ENCODE peak calls at places on chromosomes 4 and X, in ten cellular contexts. One of them, this sample, is unnamed.
A peak's percentile ranks its signal among the peaks of the same experiment; 100 is the strongest.

GRCh38 chr4:81565137-81565870 is 93.6 kb upstream of the RASGEF1B start:
- DNase-seq in cardiac muscle cell: peak; percentile 36
- DNase-seq in colonic mucosa: peak; percentile 85
- DNase-seq in neural progenitor cell: peak; percentile 34
- DNase-seq in uterus: peak; percentile 55
- DNase-seq in stomach: peak; percentile 81
- DNase-seq in ascending aorta: peak; percentile 81
- DNase-seq in HCT116: no peak
- DNase-seq in right lobe of liver: peak; percentile 96
- DNase-seq in PC-3: peak; percentile 23
- DNase-seq in this sample: peak; percentile 70

GRCh38 chrX:2917767-2918166 is 11.4 kb downstream of the ARSD start:
- DNase-seq in cardiac muscle cell: no peak
- DNase-seq in colonic mucosa: no peak
- DNase-seq in neural progenitor cell: no peak
- DNase-seq in uterus: no peak
- DNase-seq in stomach: no peak
- DNase-seq in ascending aorta: no peak
- DNase-seq in HCT116: no peak
- DNase-seq in right lobe of liver: no peak
- DNase-seq in PC-3: no peak
- DNase-seq in this sample: no peak

GRCh38 chr4:1802151-1802715 is 9.1 kb downstream of the FGFR3 start:
- DNase-seq in cardiac muscle cell: no peak
- DNase-seq in colonic mucosa: peak; percentile 48
- DNase-seq in neural progenitor cell: no peak
- DNase-seq in uterus: no peak
- DNase-seq in stomach: no peak
- DNase-seq in ascending aorta: no peak
- DNase-seq in HCT116: no peak
- DNase-seq in right lobe of liver: no peak
- DNase-seq in PC-3: no peak
- DNase-seq in this sample: peak; percentile 44

GRCh38 chr4:184444215-184444952 is 30.0 kb downstream of the IRF2 start:
- DNase-seq in cardiac muscle cell: no peak
- DNase-seq in colonic mucosa: no peak
- DNase-seq in neural progenitor cell: no peak
- DNase-seq in uterus: no peak
- DNase-seq in stomach: no peak
- DNase-seq in ascending aorta: no peak
- DNase-seq in HCT116: no peak
- DNase-seq in right lobe of liver: no peak
- DNase-seq in PC-3: no peak
- DNase-seq in this sample: no peak

GRCh38 chr4:86033171-86033570 is 326.7 kb downstream of the MAPK10 start:
- DNase-seq in cardiac muscle cell: peak; percentile 86
- DNase-seq in colonic mucosa: no peak
- DNase-seq in neural progenitor cell: no peak
- DNase-seq in uterus: peak; percentile 40
- DNase-seq in stomach: peak; percentile 33
- DNase-seq in ascending aorta: peak; percentile 89
- DNase-seq in HCT116: no peak
- DNase-seq in right lobe of liver: no peak
- DNase-seq in PC-3: peak; percentile 64
- DNase-seq in this sample: peak; percentile 39

GRCh38 chr4:150357829-150358228 is 224.1 kb upstream of the MAB21L2 start:
- DNase-seq in cardiac muscle cell: no peak
- DNase-seq in colonic mucosa: no peak
- DNase-seq in neural progenitor cell: no peak
- DNase-seq in uterus: no peak
- DNase-seq in stomach: no peak
- DNase-seq in ascending aorta: no peak
- DNase-seq in HCT116: no peak
- DNase-seq in right lobe of liver: no peak
- DNase-seq in PC-3: no peak
- DNase-seq in this sample: no peak

GRCh38 chr4:128776794-128777216 is 32.7 kb upstream of the JADE1 start:
- DNase-seq in cardiac muscle cell: peak; percentile 85
- DNase-seq in colonic mucosa: peak; percentile 35
- DNase-seq in neural progenitor cell: no peak
- DNase-seq in uterus: peak; percentile 24
- DNase-seq in stomach: peak; percentile 74
- DNase-seq in ascending aorta: peak; percentile 80
- DNase-seq in HCT116: no peak
- DNase-seq in right lobe of liver: no peak
- DNase-seq in PC-3: peak; percentile 65
- DNase-seq in this sample: peak; percentile 89

GRCh38 chr4:127782275-127783025 is at the start of gene HSPA4L:
- DNase-seq in cardiac muscle cell: peak; percentile 90
- DNase-seq in colonic mucosa: peak; percentile 51
- DNase-seq in neural progenitor cell: peak; percentile 67
- DNase-seq in uterus: peak; percentile 24
- DNase-seq in stomach: peak; percentile 39
- DNase-seq in ascending aorta: peak; percentile 76
- DNase-seq in HCT116: peak; percentile 63
- DNase-seq in right lobe of liver: peak; percentile 61
- DNase-seq in PC-3: peak; percentile 50
- DNase-seq in this sample: no peak

GRCh38 chr4:127622923-127623754 is 9.6 kb upstream of the INTU start:
- DNase-seq in cardiac muscle cell: peak; percentile 54
- DNase-seq in colonic mucosa: peak; percentile 35
- DNase-seq in neural progenitor cell: peak; percentile 87
- DNase-seq in uterus: no peak
- DNase-seq in stomach: no peak
- DNase-seq in ascending aorta: peak; percentile 65
- DNase-seq in HCT116: no peak
- DNase-seq in right lobe of liver: no peak
- DNase-seq in PC-3: no peak
- DNase-seq in this sample: no peak

GRCh38 chr4:110009526-110009925 is 96.8 kb downstream of the EGF start:
- DNase-seq in cardiac muscle cell: no peak
- DNase-seq in colonic mucosa: no peak
- DNase-seq in neural progenitor cell: no peak
- DNase-seq in uterus: no peak
- DNase-seq in stomach: no peak
- DNase-seq in ascending aorta: no peak
- DNase-seq in HCT116: no peak
- DNase-seq in right lobe of liver: no peak
- DNase-seq in PC-3: no peak
- DNase-seq in this sample: no peak

GRCh38 chr4:15233626-15234025 is 194.2 kb upstream of the C1QTNF7 start:
- DNase-seq in cardiac muscle cell: no peak
- DNase-seq in colonic mucosa: no peak
- DNase-seq in neural progenitor cell: no peak
- DNase-seq in uterus: no peak
- DNase-seq in stomach: no peak
- DNase-seq in ascending aorta: no peak
- DNase-seq in HCT116: no peak
- DNase-seq in right lobe of liver: no peak
- DNase-seq in PC-3: no peak
- DNase-seq in this sample: no peak

GRCh38 chrX:109859673-109860072 is 126.6 kb upstream of the ACSL4 start:
- DNase-seq in cardiac muscle cell: no peak
- DNase-seq in colonic mucosa: no peak
- DNase-seq in neural progenitor cell: no peak
- DNase-seq in uterus: no peak
- DNase-seq in stomach: no peak
- DNase-seq in ascending aorta: no peak
- DNase-seq in HCT116: no peak
- DNase-seq in right lobe of liver: no peak
- DNase-seq in PC-3: no peak
- DNase-seq in this sample: no peak

GRCh38 chr4:108425988-108426387 is 194.4 kb upstream of the RPL34 start:
- DNase-seq in cardiac muscle cell: no peak
- DNase-seq in colonic mucosa: no peak
- DNase-seq in neural progenitor cell: no peak
- DNase-seq in uterus: no peak
- DNase-seq in stomach: no peak
- DNase-seq in ascending aorta: no peak
- DNase-seq in HCT116: no peak
- DNase-seq in right lobe of liver: no peak
- DNase-seq in PC-3: peak; percentile 41
- DNase-seq in this sample: no peak

GRCh38 chr4:168558587-168558986 is 61.7 kb downstream of the PALLD start:
- DNase-seq in cardiac muscle cell: no peak
- DNase-seq in colonic mucosa: no peak
- DNase-seq in neural progenitor cell: no peak
- DNase-seq in uterus: no peak
- DNase-seq in stomach: no peak
- DNase-seq in ascending aorta: no peak
- DNase-seq in HCT116: no peak
- DNase-seq in right lobe of liver: no peak
- DNase-seq in PC-3: peak; percentile 78
- DNase-seq in this sample: no peak

GRCh38 chrX:17499512-17499911 is 124.5 kb downstream of the NHS start:
- DNase-seq in cardiac muscle cell: no peak
- DNase-seq in colonic mucosa: no peak
- DNase-seq in neural progenitor cell: no peak
- DNase-seq in uterus: no peak
- DNase-seq in stomach: no peak
- DNase-seq in ascending aorta: no peak
- DNase-seq in HCT116: no peak
- DNase-seq in right lobe of liver: no peak
- DNase-seq in PC-3: no peak
- DNase-seq in this sample: no peak

GRCh38 chr4:98352403-98352802 is 91.2 kb downstream of the RAP1GDS1 start:
- DNase-seq in cardiac muscle cell: no peak
- DNase-seq in colonic mucosa: no peak
- DNase-seq in neural progenitor cell: no peak
- DNase-seq in uterus: no peak
- DNase-seq in stomach: no peak
- DNase-seq in ascending aorta: no peak
- DNase-seq in HCT116: no peak
- DNase-seq in right lobe of liver: no peak
- DNase-seq in PC-3: no peak
- DNase-seq in this sample: no peak

DNA sequence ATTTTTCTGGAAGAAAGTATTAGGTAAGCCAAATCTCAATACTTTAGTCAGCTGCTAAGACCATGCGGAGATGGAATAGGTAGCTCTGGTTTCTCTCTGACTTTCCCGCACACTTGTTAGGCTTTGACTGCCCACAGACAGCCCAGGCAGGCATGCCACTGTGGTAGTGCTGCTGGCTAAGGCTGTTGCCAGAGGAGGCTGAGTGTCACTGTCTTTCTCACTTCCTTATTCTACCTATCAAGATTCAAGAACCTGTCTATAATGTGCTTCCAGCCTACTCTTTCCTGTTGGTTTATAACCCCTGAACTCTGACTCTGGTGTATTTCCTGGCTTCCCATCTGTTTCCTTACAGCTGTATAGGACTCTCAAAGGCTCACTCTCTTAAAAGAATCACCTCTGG is 81.8 kb upstream of the TRPC5 start:
- DNase-seq in cardiac muscle cell: no peak
- DNase-seq in colonic mucosa: no peak
- DNase-seq in neural progenitor cell: no peak
- DNase-seq in uterus: no peak
- DNase-seq in stomach: no peak
- DNase-seq in ascending aorta: no peak
- DNase-seq in HCT116: no peak
- DNase-seq in right lobe of liver: no peak
- DNase-seq in PC-3: no peak
- DNase-seq in this sample: no peak
- H3K27me3 ChIP-seq in cardiac muscle cell: no peaks in the 10 kb centered on the region
- H3K27me3 ChIP-seq in colonic mucosa: no peaks in the 10 kb centered on the region
- H3K27me3 ChIP-seq in neural progenitor cell: no peaks in the 10 kb centered on the region
- H3K27me3 ChIP-seq in uterus: peaks cover 7% of the 10 kb centered on the region
- H3K27me3 ChIP-seq in stomach: peaks cover 4% of the 10 kb centered on the region
- H3K27me3 ChIP-seq in ascending aorta: no peaks in the 10 kb centered on the region
- H3K27me3 ChIP-seq in HCT116: peaks cover 4% of the 10 kb centered on the region
- H3K27me3 ChIP-seq in right lobe of liver: no peaks in the 10 kb centered on the region
- H3K27me3 ChIP-seq in PC-3: no peaks in the 10 kb centered on the region
- H3K27me3 ChIP-seq in this sample: no peaks in the 10 kb centered on the region

DNA sequence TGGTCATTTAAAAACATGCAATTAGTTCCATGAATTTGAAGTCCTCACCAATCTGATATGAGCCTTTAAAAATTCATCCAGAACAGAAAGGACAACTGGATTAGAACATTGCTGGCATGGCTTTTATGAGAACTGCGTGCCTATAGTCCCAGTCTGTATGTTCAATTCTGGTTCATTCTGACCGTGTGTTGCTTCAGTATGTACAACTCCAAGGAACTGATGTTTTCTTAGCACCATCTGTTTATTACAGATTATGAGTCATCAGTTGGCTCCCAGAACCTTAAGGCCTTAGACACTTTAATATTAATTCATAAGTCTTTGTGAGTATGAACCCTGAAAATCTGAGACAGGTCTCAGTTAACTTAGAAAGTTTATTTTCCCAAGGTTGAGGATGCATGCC is 115.0 kb downstream of the CEP44 start:
- DNase-seq in cardiac muscle cell: no peak
- DNase-seq in colonic mucosa: no peak
- DNase-seq in neural progenitor cell: no peak
- DNase-seq in uterus: no peak
- DNase-seq in stomach: no peak
- DNase-seq in ascending aorta: no peak
- DNase-seq in HCT116: no peak
- DNase-seq in right lobe of liver: no peak
- DNase-seq in PC-3: peak; percentile 69
- DNase-seq in this sample: no peak
- H3K4me1 ChIP-seq in cardiac muscle cell: peaks cover 3% of the 10 kb centered on the region
- H3K4me1 ChIP-seq in colonic mucosa: no peaks in the 10 kb centered on the region
- H3K4me1 ChIP-seq in neural progenitor cell: peaks cover 31% of the 10 kb centered on the region
- H3K4me1 ChIP-seq in uterus: no peaks in the 10 kb centered on the region
- H3K4me1 ChIP-seq in stomach: peaks cover 3% of the 10 kb centered on the region
- H3K4me1 ChIP-seq in ascending aorta: no peaks in the 10 kb centered on the region
- H3K4me1 ChIP-seq in HCT116: peaks cover 7% of the 10 kb centered on the region
- H3K4me1 ChIP-seq in right lobe of liver: no peaks in the 10 kb centered on the region
- H3K4me1 ChIP-seq in PC-3: peaks cover 48% of the 10 kb centered on the region
- H3K4me1 ChIP-seq in this sample: no peaks in the 10 kb centered on the region

GRCh38 chr4:154135576-154135975 is 346.7 kb upstream of the SFRP2 start:
- DNase-seq in cardiac muscle cell: no peak
- DNase-seq in colonic mucosa: no peak
- DNase-seq in neural progenitor cell: no peak
- DNase-seq in uterus: no peak
- DNase-seq in stomach: no peak
- DNase-seq in ascending aorta: no peak
- DNase-seq in HCT116: no peak
- DNase-seq in right lobe of liver: no peak
- DNase-seq in PC-3: no peak
- DNase-seq in this sample: no peak
- TF ChIP-seq CTCF in cardiac muscle cell: no peak
- TF ChIP-seq CTCF in colonic mucosa: no peak
- TF ChIP-seq CTCF in neural progenitor cell: no peak
- TF ChIP-seq CTCF in uterus: no peak
- TF ChIP-seq CTCF in stomach: no peak
- TF ChIP-seq CTCF in ascending aorta: no peak
- TF ChIP-seq CTCF in HCT116: no peak
- TF ChIP-seq CTCF in right lobe of liver: no peak
- TF ChIP-seq CTCF in PC-3: no peak
- TF ChIP-seq CTCF in this sample: no peak

DNA sequence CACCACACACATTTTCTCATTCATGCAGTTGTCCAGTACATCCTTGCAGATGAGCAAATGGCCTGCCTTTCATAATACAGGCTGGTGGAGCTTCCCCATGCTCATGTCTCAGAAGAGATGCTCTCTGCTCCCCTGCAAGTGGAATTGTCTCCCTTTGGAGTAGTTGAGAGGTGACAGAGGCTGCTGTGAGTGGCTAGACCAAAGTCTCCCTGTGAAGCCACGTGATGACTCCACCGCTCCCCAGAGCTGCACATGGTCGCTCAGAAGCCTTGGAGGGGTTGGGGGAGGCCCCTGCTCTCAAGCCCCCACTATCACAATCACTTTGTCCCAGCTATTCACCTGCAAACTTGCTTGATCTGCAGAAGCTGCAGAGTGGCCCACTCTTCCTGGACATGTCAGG is 1.5 kb upstream of the GPR78 start:
- DNase-seq in cardiac muscle cell: no peak
- DNase-seq in colonic mucosa: no peak
- DNase-seq in neural progenitor cell: no peak
- DNase-seq in uterus: no peak
- DNase-seq in stomach: no peak
- DNase-seq in ascending aorta: no peak
- DNase-seq in HCT116: no peak
- DNase-seq in right lobe of liver: no peak
- DNase-seq in PC-3: no peak
- DNase-seq in this sample: no peak
- H3K27me3 ChIP-seq in cardiac muscle cell: peaks cover 62% of the 10 kb centered on the region
- H3K27me3 ChIP-seq in colonic mucosa: no peaks in the 10 kb centered on the region
- H3K27me3 ChIP-seq in neural progenitor cell: peaks cover 60% of the 10 kb centered on the region
- H3K27me3 ChIP-seq in uterus: no peaks in the 10 kb centered on the region
- H3K27me3 ChIP-seq in stomach: peaks cover 35% of the 10 kb centered on the region
- H3K27me3 ChIP-seq in ascending aorta: peaks cover 3% of the 10 kb centered on the region
- H3K27me3 ChIP-seq in HCT116: peaks cover 26% of the 10 kb centered on the region
- H3K27me3 ChIP-seq in right lobe of liver: peaks cover 12% of the 10 kb centered on the region
- H3K27me3 ChIP-seq in PC-3: no peaks in the 10 kb centered on the region
- H3K27me3 ChIP-seq in this sample: peaks cover 21% of the 10 kb centered on the region